ENCODE peak calls at places on chromosomes 1 and 21, in ten cellular contexts. C, H, T, W, L, A, B, D, N and O are unnamed samples.

GRCh38 chr21:44710294-44710665 is 1.1 kb downstream of the TSPEAR start:
- DNase-seq in B (no peak), A (no peak), H (no peak), N (no peak), D (no peak), T (no peak), W (no peak), C (no peak), L (no peak), O (no peak)

GRCh38 chr1:203751051-203751450 is 13.9 kb upstream of the LAX1 start:
- DNase-seq in T (no peak), N (no peak), D (no peak), B (no peak), L (no peak), A (peak), W (no peak), C (no peak), H (no peak), O (no peak)

GRCh38 chr1:201772178-201772577 is 56.8 kb upstream of the IPO9 start:
- DNase-seq in B (no peak), C (no peak), H (no peak), T (no peak), L (no peak), D (no peak), A (no peak), W (no peak), N (no peak), O (no peak)

GRCh38 chr1:47827032-47827585 is 170.1 kb downstream of the TRABD2B start:
- DNase-seq in N (no peak), W (no peak), T (no peak), H (no peak), L (no peak), C (no peak), A (no peak), B (no peak), D (no peak), O (no peak)

GRCh38 chr1:58584082-58584895 is 7.2 kb upstream of the TACSTD2 start:
- DNase-seq in H (peak), B (no peak), T (peak), D (no peak), L (peak), A (peak), W (no peak), C (peak), N (peak), O (no peak)

GRCh38 chr1:9760824-9761223 is 62.9 kb downstream of the CLSTN1 start:
- DNase-seq in T (no peak), C (no peak), H (peak), B (no peak), D (no peak), L (no peak), A (no peak), N (no peak), W (no peak), O (no peak)

GRCh38 chr1:184827600-184828368 is 73.1 kb upstream of the EDEM3 start:
- DNase-seq in W (no peak), D (no peak), H (peak), L (no peak), N (no peak), T (no peak), B (no peak), C (no peak), A (peak), O (no peak)

GRCh38 chr1:246803891-246804290 is 79.7 kb downstream of the SCCPDH start:
- DNase-seq in B (peak), W (no peak), D (no peak), C (no peak), A (no peak), N (no peak), L (no peak), T (no peak), H (no peak), O (no peak)

GRCh38 chr1:62625415-62625814 is 28.1 kb downstream of the ANGPTL3 start:
- DNase-seq in N (no peak), B (no peak), L (no peak), D (no peak), H (no peak), W (no peak), T (no peak), A (no peak), C (no peak), O (no peak)

GRCh38 chr1:93827128-93827527 is 51.9 kb downstream of the DNTTIP2 start:
- DNase-seq in N (no peak), D (no peak), W (no peak), A (no peak), C (no peak), L (no peak), B (no peak), H (no peak), T (no peak), O (no peak)

GRCh38 chr1:70504821-70505193 is 93.7 kb downstream of the CTH start:
- DNase-seq in T (no peak), L (peak), W (no peak), H (no peak), N (no peak), D (no peak), A (peak), B (no peak), C (no peak), O (no peak)

GRCh38 chr1:74513901-74514300 is 1.5 kb upstream of the LRRC53 start:
- DNase-seq in H (no peak), T (no peak), W (no peak), D (no peak), A (no peak), L (no peak), N (no peak), B (no peak), C (no peak), O (no peak)

GRCh38 chr1:23979387-23980005 is 631 bp downstream of the SRSF10 start:
- DNase-seq in L (no peak), B (no peak), H (no peak), T (no peak), W (no peak), C (no peak), N (no peak), D (no peak), A (no peak), O (no peak)

GRCh38 chr1:76202670-76203069 is 128.1 kb downstream of the ST6GALNAC3 start:
- DNase-seq in L (no peak), N (no peak), A (no peak), D (no peak), H (no peak), T (no peak), C (no peak), W (no peak), B (no peak), O (no peak)

GRCh38 chr1:162937721-162938395 is 76.9 kb upstream of the CCDC190 start:
- DNase-seq in C (no peak), N (no peak), L (no peak), W (no peak), D (no peak), B (no peak), A (no peak), H (no peak), T (no peak), O (no peak)

GRCh38 chr1:43449708-43450069 is 4.0 kb downstream of the HYI start:
- DNase-seq in B (no peak), L (no peak), A (no peak), D (no peak), T (no peak), N (no peak), H (no peak), C (no peak), W (no peak), O (no peak)

GRCh38 chr1:217948741-217949140 is 317.6 kb downstream of the SPATA17 start:
- DNase-seq in H (no peak), B (no peak), C (no peak), D (no peak), A (no peak), W (no peak), T (no peak), N (no peak), L (no peak), O (no peak)

GRCh38 chr1:217186664-217187063 is 444.2 kb downstream of the GPATCH2 start:
- DNase-seq in T (no peak), W (no peak), D (no peak), B (no peak), C (no peak), H (no peak), A (no peak), N (no peak), L (no peak), O (no peak)

GRCh38 chr1:166083887-166084286 is 82.9 kb downstream of the FAM78B start:
- DNase-seq in T (no peak), N (no peak), D (peak), L (no peak), C (no peak), W (no peak), H (no peak), B (no peak), A (no peak), O (peak)

GRCh38 chr1:162270016-162270415 is 106.6 kb downstream of the SPATA46 start:
- DNase-seq in T (no peak), B (no peak), W (no peak), D (no peak), N (no peak), H (no peak), L (no peak), A (no peak), C (no peak), O (no peak)

GRCh38 chr1:226366290-226366689 is 41.6 kb downstream of the PARP1 start:
- DNase-seq in H (no peak), W (no peak), C (no peak), A (no peak), N (no peak), B (no peak), T (no peak), D (no peak), L (no peak), O (no peak)

GRCh38 chr21:45051580-45052434 is 22.6 kb upstream of the ADARB1 start:
- DNase-seq in N (peak), W (no peak), B (no peak), H (no peak), D (no peak), A (no peak), L (no peak), C (no peak), T (no peak), O (no peak)

GRCh38 chr1:159889821-159890252 is 10.1 kb downstream of the CFAP45 start:
- DNase-seq in N (no peak), H (no peak), C (no peak), B (no peak), D (no peak), T (no peak), W (peak), A (peak), L (no peak), O (no peak)

GRCh38 chr1:34162852-34163766 is 1.9 kb downstream of the CSMD2 start:
- DNase-seq in B (peak), C (peak), H (peak), A (peak), N (peak), T (peak), W (peak), D (no peak), L (peak), O (no peak)

GRCh38 chr1:87600070-87600469 is 271.4 kb downstream of the LMO4 start:
- DNase-seq in D (no peak), A (no peak), H (no peak), C (no peak), L (no peak), B (no peak), T (no peak), N (no peak), W (no peak), O (no peak)

GRCh38 chr1:158008630-158009029 is 15.2 kb downstream of the KIRREL1 start:
- DNase-seq in L (no peak), N (no peak), A (no peak), C (no peak), D (no peak), H (no peak), B (no peak), W (no peak), T (no peak), O (no peak)

GRCh38 chr1:27521336-27522147 is 31.6 kb upstream of the WASF2 start:
- DNase-seq in W (no peak), B (no peak), T (no peak), N (peak), D (peak), H (no peak), A (no peak), L (no peak), C (no peak), O (no peak)

GRCh38 chr1:175494950-175495349 is 248.4 kb downstream of the TNR start:
- DNase-seq in W (no peak), C (no peak), H (no peak), A (no peak), N (no peak), B (no peak), L (no peak), T (no peak), D (no peak), O (no peak)

GRCh38 chr1:175497501-175497900 is 245.9 kb downstream of the TNR start:
- DNase-seq in W (no peak), C (no peak), D (no peak), L (no peak), T (no peak), B (no peak), H (no peak), A (no peak), N (no peak), O (no peak)

GRCh38 chr1:175499595-175500367 is 243.6 kb downstream of the TNR start:
- DNase-seq in D (no peak), N (no peak), T (no peak), B (no peak), A (no peak), H (no peak), L (no peak), C (no peak), W (no peak), O (no peak)

GRCh38 chr1:175493999-175494336 is 249.4 kb downstream of the TNR start:
- DNase-seq in C (no peak), B (no peak), A (no peak), N (no peak), H (no peak), L (no peak), T (no peak), D (no peak), W (no peak), O (no peak)

DNA sequence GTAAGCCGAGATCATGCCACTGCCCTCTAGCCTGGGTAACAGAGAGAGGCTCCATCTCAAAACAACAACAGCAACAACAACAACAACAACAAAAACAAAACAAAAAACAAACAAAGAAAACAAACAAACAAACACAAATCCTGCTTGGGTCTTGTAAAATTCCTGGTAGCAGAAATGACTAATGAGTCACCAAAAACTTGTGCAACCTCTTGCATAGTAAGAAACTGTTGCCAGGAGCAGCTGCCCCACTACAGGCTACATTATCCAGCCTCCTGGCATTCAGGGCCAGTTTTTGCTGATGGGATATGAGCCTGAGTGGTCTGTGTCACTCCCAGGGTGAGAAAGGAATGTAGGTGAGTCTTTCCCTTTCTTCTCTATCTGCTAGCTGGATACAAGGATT is 245.4 kb downstream of the TNR start:
- DNase-seq in D (no peak), C (no peak), T (no peak), L (no peak), A (peak), N (no peak), H (no peak), B (no peak), W (no peak), O (no peak)
- H3K4me3 ChIP-seq in D (no peak), C (no peak), T (no peak), L (no peak), A (no peak), N (no peak), H (no peak), B (no peak), W (no peak), O (no peak)

GRCh38 chr1:29557066-29557465 is 320.7 kb downstream of the PTPRU start:
- DNase-seq in D (no peak), H (no peak), B (no peak), A (no peak), N (peak), W (no peak), L (peak), C (no peak), T (no peak), O (no peak)
- H3K4me3 ChIP-seq in D (no peak), H (no peak), B (no peak), A (no peak), N (no peak), W (no peak), L (no peak), C (no peak), T (no peak), O (no peak)

GRCh38 chr1:151459331-151460046 is at the start of gene POGZ:
- DNase-seq in N (peak), A (peak), C (peak), D (peak), T (peak), W (peak), H (peak), L (peak), B (peak), O (peak)

GRCh38 chr1:151458936-151459330 is 361 bp downstream of the POGZ start:
- DNase-seq in B (peak), A (peak), N (peak), H (peak), D (peak), C (peak), T (peak), W (peak), L (peak), O (peak)

GRCh38 chr1:151455231-151455630 is 4.1 kb downstream of the POGZ start:
- DNase-seq in D (no peak), H (no peak), A (no peak), B (no peak), C (no peak), N (no peak), L (no peak), W (no peak), T (no peak), O (no peak)

GRCh38 chr1:151457911-151458882 is 1.1 kb downstream of the POGZ start:
- DNase-seq in T (peak), W (peak), L (peak), C (peak), H (peak), N (peak), D (peak), A (peak), B (peak), O (peak)

DNA sequence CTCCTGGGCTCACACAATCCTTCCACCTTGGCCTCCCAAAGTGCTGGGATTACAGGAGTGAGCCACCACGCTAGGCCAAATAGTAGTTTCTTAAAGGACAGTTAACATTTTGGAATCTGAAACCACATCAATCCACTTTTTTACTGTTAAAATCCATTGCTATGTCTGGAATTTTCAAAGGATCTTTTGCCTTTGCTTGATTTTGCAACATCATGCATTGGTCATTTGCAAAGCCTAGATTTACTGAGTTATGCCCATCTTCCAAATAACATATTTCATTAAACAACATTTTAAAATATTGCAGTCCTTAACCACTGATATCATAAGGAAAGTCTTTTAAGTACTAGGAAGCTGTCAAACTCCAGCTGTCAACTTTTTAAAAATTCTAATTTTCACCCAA is 3.3 kb downstream of the POGZ start:
- DNase-seq in T (no peak), N (no peak), A (peak), W (no peak), B (no peak), L (no peak), C (no peak), D (no peak), H (no peak), O (no peak)
- H3K4me3 ChIP-seq in T (no peak), N (no peak), A (no peak), W (peak), B (no peak), L (no peak), C (no peak), D (no peak), H (no peak), O (no peak)

DNA sequence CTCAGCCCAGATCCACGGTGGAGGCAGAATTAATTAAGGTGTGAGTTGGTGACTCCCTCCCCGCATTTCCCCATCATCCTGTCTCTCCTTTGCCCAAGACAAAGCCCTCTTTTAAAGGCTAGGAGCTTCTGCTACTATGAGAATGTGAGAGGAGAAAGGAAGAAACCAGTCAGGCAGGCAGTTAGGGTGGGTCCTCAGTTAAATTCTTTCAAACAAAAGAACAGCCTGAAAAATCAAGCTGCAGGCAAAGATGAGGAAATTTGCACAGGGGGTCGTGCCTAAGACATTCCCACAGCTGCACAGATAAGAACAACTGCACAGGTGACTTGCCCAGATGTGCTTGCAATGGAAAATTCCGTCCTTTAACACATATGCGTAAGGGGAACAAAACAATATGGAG is 47.6 kb downstream of the SERTAD4 start:
- DNase-seq in W (no peak), N (no peak), L (no peak), H (no peak), D (no peak), A (no peak), B (no peak), T (no peak), C (no peak), O (no peak)
- H3K4me3 ChIP-seq in W (no peak), N (no peak), L (no peak), H (no peak), D (no peak), A (no peak), B (no peak), T (no peak), C (no peak), O (no peak)

GRCh38 chr1:44617703-44618029 is 56.6 kb downstream of the TMEM53 start:
- DNase-seq in C (no peak), A (no peak), H (no peak), L (no peak), B (no peak), N (no peak), D (no peak), T (no peak), W (no peak), O (no peak)
- H3K4me3 ChIP-seq in C (no peak), A (peak), H (peak), L (peak), B (no peak), N (no peak), D (no peak), T (no peak), W (no peak), O (no peak)

GRCh38 chr1:1127551-1128451 is 11.9 kb upstream of the C1orf159 start:
- DNase-seq in C (no peak), W (no peak), N (no peak), D (no peak), T (no peak), H (no peak), B (peak), A (no peak), L (no peak), O (no peak)
- H3K4me3 ChIP-seq in C (no peak), W (no peak), N (no peak), D (no peak), T (no peak), H (no peak), B (peak), A (no peak), L (no peak), O (no peak)

GRCh38 chr1:108961752-108962486 is 1.4 kb downstream of the CLCC1 start:
- DNase-seq in T (no peak), A (no peak), W (no peak), L (no peak), H (no peak), C (no peak), B (peak), D (no peak), N (no peak), O (no peak)
- H3K4me3 ChIP-seq in T (peak), A (peak), W (peak), L (peak), H (peak), C (peak), B (no peak), D (peak), N (peak), O (no peak)